ENCODE peak calls at places on chromosomes 5 and 9, in five cellular contexts. One of them, this sample, is unnamed.

GRCh38 chr5:119949426-119949999 is 320.2 kb downstream of the FAM170A start:
- DNase-seq in H9: no peak
- DNase-seq in neuronal stem cell: no peak
- DNase-seq in mesenchymal stem cell: no peak
- DNase-seq in H1: no peak
- DNase-seq in this sample: no peak

GRCh38 chr9:93825348-93826115 is 129.6 kb downstream of the BARX1 start:
- DNase-seq in H9: no peak
- DNase-seq in neuronal stem cell: no peak
- DNase-seq in mesenchymal stem cell: no peak
- DNase-seq in H1: no peak
- DNase-seq in this sample: no peak

GRCh38 chr9:2126331-2126789 is 111.2 kb downstream of the SMARCA2 start:
- DNase-seq in H9: no peak
- DNase-seq in neuronal stem cell: no peak
- DNase-seq in mesenchymal stem cell: peak; percentile 11
- DNase-seq in H1: no peak
- DNase-seq in this sample: no peak

GRCh38 chr5:79527431-79527830 is 13.5 kb upstream of the HOMER1 start:
- DNase-seq in H9: no peak
- DNase-seq in neuronal stem cell: no peak
- DNase-seq in mesenchymal stem cell: no peak
- DNase-seq in H1: no peak
- DNase-seq in this sample: no peak

GRCh38 chr9:6215562-6215961 is at the start of gene IL33:
- DNase-seq in H9: no peak
- DNase-seq in neuronal stem cell: no peak
- DNase-seq in mesenchymal stem cell: no peak
- DNase-seq in H1: no peak
- DNase-seq in this sample: no peak

GRCh38 chr9:135743546-135744332 is 41.8 kb downstream of the KCNT1 start:
- DNase-seq in H9: no peak
- DNase-seq in neuronal stem cell: no peak
- DNase-seq in mesenchymal stem cell: no peak
- DNase-seq in H1: no peak
- DNase-seq in this sample: no peak

GRCh38 chr9:89466451-89467277 is 31.2 kb downstream of the SEMA4D start:
- DNase-seq in H9: no peak
- DNase-seq in neuronal stem cell: no peak
- DNase-seq in mesenchymal stem cell: no peak
- DNase-seq in H1: no peak
- DNase-seq in this sample: no peak

GRCh38 chr9:99112750-99113417 is 8.0 kb downstream of the TGFBR1 start:
- DNase-seq in H9: no peak
- DNase-seq in neuronal stem cell: no peak
- DNase-seq in mesenchymal stem cell: no peak
- DNase-seq in H1: no peak
- DNase-seq in this sample: no peak

GRCh38 chr5:150161242-150162141 is 5.1 kb upstream of the CDX1 start:
- DNase-seq in H9: peak; percentile 90
- DNase-seq in neuronal stem cell: peak; percentile 74
- DNase-seq in mesenchymal stem cell: peak; percentile 82
- DNase-seq in H1: no peak
- DNase-seq in this sample: peak; percentile 78

GRCh38 chr5:174383196-174384178 is 338.0 kb downstream of the NSG2 start:
- DNase-seq in H9: no peak
- DNase-seq in neuronal stem cell: no peak
- DNase-seq in mesenchymal stem cell: peak; percentile 59
- DNase-seq in H1: no peak
- DNase-seq in this sample: peak; percentile 71

GRCh38 chr9:5764130-5764868 is 68.6 kb downstream of the ERMP1 start:
- DNase-seq in H9: no peak
- DNase-seq in neuronal stem cell: no peak
- DNase-seq in mesenchymal stem cell: no peak
- DNase-seq in H1: no peak
- DNase-seq in this sample: no peak

GRCh38 chr5:54792611-54793404 is 192.6 kb downstream of the ESM1 start:
- DNase-seq in H9: no peak
- DNase-seq in neuronal stem cell: no peak
- DNase-seq in mesenchymal stem cell: no peak
- DNase-seq in H1: no peak
- DNase-seq in this sample: no peak

GRCh38 chr5:24539625-24540024 is 105.2 kb downstream of the CDH10 start:
- DNase-seq in H9: no peak
- DNase-seq in neuronal stem cell: no peak
- DNase-seq in mesenchymal stem cell: peak; percentile 80
- DNase-seq in H1: no peak
- DNase-seq in this sample: peak; percentile 15

GRCh38 chr5:127700237-127700766 is 2.9 kb upstream of the CCDC192 start:
- DNase-seq in H9: no peak
- DNase-seq in neuronal stem cell: peak; percentile 62
- DNase-seq in mesenchymal stem cell: no peak
- DNase-seq in H1: no peak
- DNase-seq in this sample: no peak

GRCh38 chr9:123401879-123402513 is 46.0 kb downstream of the CRB2 start:
- DNase-seq in H9: no peak
- DNase-seq in neuronal stem cell: peak; percentile 64
- DNase-seq in mesenchymal stem cell: peak; percentile 55
- DNase-seq in H1: no peak
- DNase-seq in this sample: peak; percentile 70

GRCh38 chr5:135386886-135387628 is 12.0 kb downstream of the MACROH2A1 start:
- DNase-seq in H9: no peak
- DNase-seq in neuronal stem cell: no peak
- DNase-seq in mesenchymal stem cell: peak; percentile 84
- DNase-seq in H1: no peak
- DNase-seq in this sample: peak; percentile 42

GRCh38 chr5:14922456-14922855 is 50.9 kb upstream of the ANKH start:
- DNase-seq in H9: no peak
- DNase-seq in neuronal stem cell: no peak
- DNase-seq in mesenchymal stem cell: no peak
- DNase-seq in H1: no peak
- DNase-seq in this sample: no peak

GRCh38 chr9:84141762-84142370 is 161.3 kb downstream of the RMI1 start:
- DNase-seq in H9: no peak
- DNase-seq in neuronal stem cell: no peak
- DNase-seq in mesenchymal stem cell: no peak
- DNase-seq in H1: no peak
- DNase-seq in this sample: no peak

GRCh38 chr5:127028822-127029457 is 1.4 kb downstream of the MARCHF3 start:
- DNase-seq in H9: no peak
- DNase-seq in neuronal stem cell: no peak
- DNase-seq in mesenchymal stem cell: peak; percentile 43
- DNase-seq in H1: no peak
- DNase-seq in this sample: no peak

GRCh38 chr5:25006734-25007133 is 362.0 kb upstream of the CDH10 start:
- DNase-seq in H9: no peak
- DNase-seq in neuronal stem cell: peak; percentile 35
- DNase-seq in mesenchymal stem cell: peak; percentile 78
- DNase-seq in H1: peak; percentile 2
- DNase-seq in this sample: peak; percentile 30

GRCh38 chr5:74326571-74327338 is 313.8 kb downstream of the ENC1 start:
- DNase-seq in H9: no peak
- DNase-seq in neuronal stem cell: no peak
- DNase-seq in mesenchymal stem cell: peak; percentile 89
- DNase-seq in H1: no peak
- DNase-seq in this sample: peak; percentile 77

GRCh38 chr5:43061352-43061751 is 21.2 kb upstream of the ANXA2R start:
- DNase-seq in H9: no peak
- DNase-seq in neuronal stem cell: no peak
- DNase-seq in mesenchymal stem cell: no peak
- DNase-seq in H1: no peak
- DNase-seq in this sample: no peak

GRCh38 chr9:133642708-133643361 is 6.7 kb downstream of the DBH start:
- DNase-seq in H9: no peak
- DNase-seq in neuronal stem cell: no peak
- DNase-seq in mesenchymal stem cell: no peak
- DNase-seq in H1: no peak
- DNase-seq in this sample: no peak

GRCh38 chr5:149284501-149284900 is 12.8 kb downstream of the AFAP1L1 start:
- DNase-seq in H9: no peak
- DNase-seq in neuronal stem cell: no peak
- DNase-seq in mesenchymal stem cell: peak; percentile 57
- DNase-seq in H1: no peak
- DNase-seq in this sample: no peak

GRCh38 chr5:128782446-128782845 is 182.8 kb upstream of the SLC27A6 start:
- DNase-seq in H9: no peak
- DNase-seq in neuronal stem cell: no peak
- DNase-seq in mesenchymal stem cell: peak; percentile 23
- DNase-seq in H1: no peak
- DNase-seq in this sample: no peak

GRCh38 chr5:97405941-97406340 is 222.9 kb upstream of the RIOK2 start:
- DNase-seq in H9: no peak
- DNase-seq in neuronal stem cell: no peak
- DNase-seq in mesenchymal stem cell: no peak
- DNase-seq in H1: no peak
- DNase-seq in this sample: no peak

GRCh38 chr5:175696139-175696854 is 38.4 kb downstream of the HRH2 start:
- DNase-seq in H9: peak; percentile 85
- DNase-seq in neuronal stem cell: peak; percentile 23
- DNase-seq in mesenchymal stem cell: peak; percentile 26
- DNase-seq in H1: peak; percentile 68
- DNase-seq in this sample: no peak

GRCh38 chr5:54959673-54960418 is 25.5 kb downstream of the ESM1 start:
- DNase-seq in H9: peak; percentile 67
- DNase-seq in neuronal stem cell: no peak
- DNase-seq in mesenchymal stem cell: no peak
- DNase-seq in H1: peak; percentile 7
- DNase-seq in this sample: no peak

GRCh38 chr9:126327016-126327749 is 554 bp downstream of the MVB12B start:
- DNase-seq in H9: peak; percentile 48
- DNase-seq in neuronal stem cell: no peak
- DNase-seq in mesenchymal stem cell: no peak
- DNase-seq in H1: no peak
- DNase-seq in this sample: no peak

GRCh38 chr9:135087489-135087791 is at the start of gene OLFM1:
- DNase-seq in H9: peak; percentile 85
- DNase-seq in neuronal stem cell: peak; percentile 72
- DNase-seq in mesenchymal stem cell: peak; percentile 43
- DNase-seq in H1: peak; percentile 46
- DNase-seq in this sample: peak; percentile 31

GRCh38 chr9:86637515-86637914 is 283.3 kb upstream of the TUT7 start:
- DNase-seq in H9: peak; percentile 83
- DNase-seq in neuronal stem cell: peak; percentile 89
- DNase-seq in mesenchymal stem cell: no peak
- DNase-seq in H1: peak; percentile 47
- DNase-seq in this sample: no peak

GRCh38 chr9:133375116-133375723 is 640 bp downstream of the SURF4 start:
- DNase-seq in H9: no peak
- DNase-seq in neuronal stem cell: peak; percentile 23
- DNase-seq in mesenchymal stem cell: peak; percentile 72
- DNase-seq in H1: no peak
- DNase-seq in this sample: peak; percentile 59

GRCh38 chr5:71757590-71758543 is 38.8 kb downstream of the CARTPT start:
- DNase-seq in H9: peak; percentile 71
- DNase-seq in neuronal stem cell: peak; percentile 32
- DNase-seq in mesenchymal stem cell: peak; percentile 67
- DNase-seq in H1: peak; percentile 31
- DNase-seq in this sample: peak; percentile 27

GRCh38 chr5:100860407-100860806 is 42.7 kb downstream of the ST8SIA4 start:
- DNase-seq in H9: no peak
- DNase-seq in neuronal stem cell: no peak
- DNase-seq in mesenchymal stem cell: no peak
- DNase-seq in H1: no peak
- DNase-seq in this sample: no peak
- H2BK12ac ChIP-seq in H9: no peak overlapping the region
- H2BK12ac ChIP-seq in neuronal stem cell: no peak overlapping the region
- H2BK12ac ChIP-seq in mesenchymal stem cell: no peak overlapping the region
- H2BK12ac ChIP-seq in H1: no peak overlapping the region
- H2BK12ac ChIP-seq in this sample: no peak overlapping the region

DNA sequence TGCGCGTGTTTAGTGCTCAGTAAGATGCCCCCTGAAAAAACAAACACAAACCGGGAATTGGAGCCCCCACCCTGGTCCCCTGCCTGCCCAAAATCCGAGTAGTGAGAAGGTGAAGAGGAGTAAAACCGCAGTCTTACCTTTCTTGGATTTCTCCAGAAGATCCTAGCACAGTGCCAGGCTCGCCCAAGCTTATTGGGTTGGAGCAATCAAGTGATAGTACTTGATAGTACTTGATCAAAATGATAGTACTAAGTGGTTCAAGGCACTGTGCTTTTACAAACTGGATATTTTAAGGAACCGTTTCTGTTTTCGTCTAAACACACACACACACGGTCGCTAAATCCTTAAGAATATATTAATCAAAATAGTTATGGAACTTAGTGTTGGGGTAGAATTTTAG is 2.8 kb upstream of the TRAF1 start:
- DNase-seq in H9: no peak
- DNase-seq in neuronal stem cell: no peak
- DNase-seq in mesenchymal stem cell: no peak
- DNase-seq in H1: no peak
- DNase-seq in this sample: no peak
- H2AFZ ChIP-seq in H9: no peak overlapping the region
- H2AFZ ChIP-seq in neuronal stem cell: peak overlapping the region; percentile 56
- H2AFZ ChIP-seq in mesenchymal stem cell: peak overlapping the region; percentile 16
- H2AFZ ChIP-seq in H1: peak overlapping the region; percentile 83
- H2AFZ ChIP-seq in this sample: peak overlapping the region; percentile 91

DNA sequence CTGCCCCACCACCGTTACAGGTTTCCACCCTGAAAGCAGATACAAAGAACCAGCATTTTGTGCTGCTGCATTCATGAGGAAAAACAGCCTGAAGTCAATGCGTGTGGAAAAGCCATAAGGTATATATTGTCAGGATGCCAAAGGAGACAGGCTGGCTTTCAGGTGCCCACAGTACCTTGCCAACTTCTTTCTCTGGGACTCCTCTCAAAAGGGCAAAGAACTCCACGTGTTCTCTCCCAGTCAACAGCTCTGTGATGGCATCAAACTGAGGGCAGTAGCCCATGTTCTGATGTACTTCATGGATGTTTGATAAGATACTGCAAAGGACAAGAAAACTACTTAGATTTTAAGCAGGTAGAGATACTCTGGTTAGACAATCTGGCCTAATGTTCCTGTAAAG is 24.3 kb downstream of the NIPSNAP3B start:
- DNase-seq in H9: no peak
- DNase-seq in neuronal stem cell: no peak
- DNase-seq in mesenchymal stem cell: no peak
- DNase-seq in H1: no peak
- DNase-seq in this sample: no peak
- H3K27ac ChIP-seq in H9: no peak overlapping the region
- H3K27ac ChIP-seq in neuronal stem cell: no peak overlapping the region
- H3K27ac ChIP-seq in mesenchymal stem cell: no peak overlapping the region
- H3K27ac ChIP-seq in H1: no peak overlapping the region
- H3K27ac ChIP-seq in this sample: peak overlapping the region; percentile 41

DNA sequence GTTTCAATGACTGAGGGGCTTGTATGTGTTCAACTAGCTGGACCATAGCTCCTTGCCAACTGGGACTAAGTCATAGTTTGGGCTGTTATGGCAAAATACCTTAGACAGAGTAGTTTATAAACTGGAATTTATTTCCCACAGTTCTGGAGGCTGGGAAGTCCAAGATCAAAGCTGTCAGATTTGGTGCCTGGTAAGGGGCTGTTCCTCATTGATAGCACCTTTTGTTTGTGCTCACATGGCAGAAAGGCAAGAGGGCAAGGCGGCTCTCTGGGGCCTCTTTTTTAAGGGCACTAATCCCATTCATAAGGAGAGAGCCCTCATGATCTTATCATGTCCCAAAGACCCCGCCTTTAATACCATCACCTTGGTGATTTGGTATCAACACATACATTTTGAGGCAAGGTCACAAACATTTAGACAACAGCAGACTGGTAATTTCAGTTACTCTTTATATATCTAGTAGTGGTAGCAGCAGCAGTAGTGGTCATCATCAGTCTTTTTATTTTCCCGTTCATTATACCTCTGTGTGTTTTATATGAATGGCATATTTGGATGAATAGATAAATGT is 477.0 kb downstream of the CCDC171 start:
- DNase-seq in H9: no peak
- DNase-seq in neuronal stem cell: no peak
- DNase-seq in mesenchymal stem cell: no peak
- DNase-seq in H1: no peak
- DNase-seq in this sample: no peak
- H2BK12ac ChIP-seq in H9: no peak overlapping the region
- H2BK12ac ChIP-seq in neuronal stem cell: no peak overlapping the region
- H2BK12ac ChIP-seq in mesenchymal stem cell: no peak overlapping the region
- H2BK12ac ChIP-seq in H1: no peak overlapping the region
- H2BK12ac ChIP-seq in this sample: no peak overlapping the region

This sample was measured in trophoblast cell.